ENCODE peak calls at places on chromosomes 5 and 9, in seven cellular contexts. R, O, T, K, J, V and Y are unnamed samples.

GRCh38 chr9:127455299-127455992 is 4.1 kb downstream of the LRSAM1 start:
- DNase-seq in R (no peak), O (peak), T (no peak), K (no peak), J (no peak), V (no peak), Y (no peak)

GRCh38 chr9:121380941-121381340 is 10.9 kb upstream of the STOM start:
- DNase-seq in R (no peak), O (no peak), T (no peak), K (no peak), J (no peak), V (no peak), Y (no peak)

GRCh38 chr5:110716247-110717245 is 9.9 kb downstream of the TMEM232 start:
- DNase-seq in R (no peak), O (no peak), T (no peak), K (no peak), J (no peak), V (peak), Y (peak)

GRCh38 chr5:132026516-132027008 is 15.1 kb upstream of the ACSL6 start:
- DNase-seq in R (no peak), O (no peak), T (no peak), K (no peak), J (no peak), V (no peak), Y (no peak)

GRCh38 chr9:129857207-129857606 is 21.9 kb downstream of the USP20 start:
- DNase-seq in R (no peak), O (no peak), T (no peak), K (no peak), J (no peak), V (no peak), Y (no peak)

GRCh38 chr5:172162348-172162747 is 25.7 kb downstream of the STK10 start:
- DNase-seq in R (peak), O (no peak), T (no peak), K (no peak), J (peak), V (peak), Y (no peak)

GRCh38 chr9:4297151-4297794 is 2.6 kb downstream of the GLIS3 start:
- DNase-seq in R (peak), O (peak), T (peak), K (peak), J (peak), V (peak), Y (peak)

GRCh38 chr5:61301820-61302563 is 30.1 kb upstream of the ZSWIM6 start:
- DNase-seq in R (peak), O (no peak), T (no peak), K (no peak), J (peak), V (peak), Y (peak)

GRCh38 chr5:133730866-133731265 is 118.5 kb upstream of the FSTL4 start:
- DNase-seq in R (no peak), O (no peak), T (no peak), K (no peak), J (no peak), V (no peak), Y (no peak)

GRCh38 chr9:74281674-74282073 is 215.5 kb upstream of the RORB start:
- DNase-seq in R (no peak), O (peak), T (no peak), K (no peak), J (no peak), V (peak), Y (peak)

GRCh38 chr5:94337617-94338016 is 280.8 kb downstream of the KIAA0825 start:
- DNase-seq in R (no peak), O (no peak), T (no peak), K (no peak), J (no peak), V (peak), Y (no peak)

GRCh38 chr5:145117285-145117684 is 717.9 kb downstream of the PRELID2 start:
- DNase-seq in R (no peak), O (no peak), T (no peak), K (no peak), J (no peak), V (no peak), Y (no peak)

GRCh38 chr5:80569961-80570786 is at the start of gene ANKRD34B:
- DNase-seq in R (no peak), O (peak), T (peak), K (peak), J (peak), V (peak), Y (peak)

GRCh38 chr9:137113385-137114159 is 961 bp downstream of the DPP7 start:
- DNase-seq in R (no peak), O (no peak), T (peak), K (no peak), J (no peak), V (peak), Y (no peak)

GRCh38 chr9:123658792-123659191 is 271.1 kb downstream of the DENND1A start:
- DNase-seq in R (no peak), O (no peak), T (no peak), K (no peak), J (no peak), V (no peak), Y (no peak)

GRCh38 chr5:96144289-96144688 is 182.6 kb upstream of the ELL2 start:
- DNase-seq in R (no peak), O (peak), T (no peak), K (no peak), J (no peak), V (peak), Y (peak)

GRCh38 chr5:395156-395920 is 47.6 kb upstream of the EXOC3 start:
- DNase-seq in R (peak), O (peak), T (peak), K (no peak), J (peak), V (peak), Y (peak)

GRCh38 chr9:128203842-128204551 is 818 bp downstream of the DNM1 start:
- DNase-seq in R (peak), O (peak), T (peak), K (peak), J (peak), V (no peak), Y (peak)

GRCh38 chr9:109098221-109098959 is 21.4 kb downstream of the TMEM245 start:
- DNase-seq in R (peak), O (no peak), T (no peak), K (peak), J (peak), V (no peak), Y (peak)

GRCh38 chr5:100852051-100852450 is 51.0 kb downstream of the ST8SIA4 start:
- DNase-seq in R (no peak), O (no peak), T (no peak), K (no peak), J (no peak), V (no peak), Y (no peak)

GRCh38 chr9:135584934-135585333 is 23.4 kb downstream of the PAEP start:
- DNase-seq in R (no peak), O (no peak), T (no peak), K (no peak), J (no peak), V (no peak), Y (no peak)

GRCh38 chr9:79611091-79611614 is 39.4 kb downstream of the TLE4 start:
- DNase-seq in R (peak), O (no peak), T (no peak), K (peak), J (peak), V (peak), Y (peak)

GRCh38 chr5:160464466-160464797 is 42.8 kb downstream of the PTTG1 start:
- DNase-seq in R (no peak), O (no peak), T (no peak), K (no peak), J (no peak), V (no peak), Y (no peak)

GRCh38 chr9:77455312-77455927 is 192.7 kb downstream of the GNA14 start:
- DNase-seq in R (no peak), O (no peak), T (peak), K (no peak), J (peak), V (peak), Y (peak)

GRCh38 chr9:9215050-9215449 is 1397.8 kb downstream of the PTPRD start:
- DNase-seq in R (no peak), O (no peak), T (no peak), K (no peak), J (no peak), V (no peak), Y (no peak)

GRCh38 chr5:74281191-74281590 is 359.3 kb downstream of the ENC1 start:
- DNase-seq in R (no peak), O (no peak), T (no peak), K (no peak), J (no peak), V (no peak), Y (peak)

GRCh38 chr9:129595903-129596540 is 24.9 kb downstream of the C9orf50 start:
- DNase-seq in R (no peak), O (no peak), T (no peak), K (no peak), J (no peak), V (no peak), Y (no peak)

GRCh38 chr9:70177121-70177520 is 81.7 kb upstream of the SMC5 start:
- DNase-seq in R (peak), O (no peak), T (no peak), K (no peak), J (peak), V (no peak), Y (no peak)

GRCh38 chr9:130100681-130101080 is 47.0 kb downstream of the GPR107 start:
- DNase-seq in R (no peak), O (no peak), T (no peak), K (no peak), J (no peak), V (no peak), Y (no peak)

GRCh38 chr5:174576042-174576441 is 148.3 kb upstream of the MSX2 start:
- DNase-seq in R (no peak), O (no peak), T (no peak), K (no peak), J (no peak), V (no peak), Y (no peak)

GRCh38 chr5:54758038-54758437 is 227.4 kb downstream of the ESM1 start:
- DNase-seq in R (peak), O (no peak), T (no peak), K (no peak), J (peak), V (peak), Y (no peak)

GRCh38 chr9:99778308-99778707 is 43.4 kb upstream of the NR4A3 start:
- DNase-seq in R (peak), O (no peak), T (no peak), K (no peak), J (peak), V (peak), Y (no peak)

GRCh38 chr9:101711330-101711941 is 27.0 kb downstream of the GRIN3A start:
- DNase-seq in R (no peak), O (peak), T (peak), K (no peak), J (no peak), V (peak), Y (peak)

GRCh38 chr5:20109326-20109725 is 121.3 kb upstream of the CDH18 start:
- DNase-seq in R (no peak), O (no peak), T (no peak), K (no peak), J (no peak), V (peak), Y (peak)

GRCh38 chr5:173035904-173036707 is 20.0 kb upstream of the CREBRF start:
- DNase-seq in R (no peak), O (no peak), T (no peak), K (no peak), J (no peak), V (no peak), Y (no peak)

GRCh38 chr5:134124289-134125194 is 10.1 kb downstream of the TCF7 start:
- DNase-seq in R (peak), O (no peak), T (no peak), K (no peak), J (no peak), V (no peak), Y (no peak)

GRCh38 chr9:89179535-89179919 is 909 bp upstream of the SHC3 start:
- DNase-seq in R (peak), O (no peak), T (no peak), K (no peak), J (peak), V (no peak), Y (peak)

GRCh38 chr9:89179920-89180667 is 1.5 kb upstream of the SHC3 start:
- DNase-seq in R (peak), O (peak), T (peak), K (peak), J (peak), V (peak), Y (peak)

GRCh38 chr9:89177401-89178161 is 1.0 kb downstream of the SHC3 start:
- DNase-seq in R (no peak), O (peak), T (peak), K (peak), J (peak), V (no peak), Y (peak)

GRCh38 chr9:89177021-89177400 is 1.6 kb downstream of the SHC3 start:
- DNase-seq in R (peak), O (no peak), T (no peak), K (no peak), J (peak), V (no peak), Y (peak)

DNA sequence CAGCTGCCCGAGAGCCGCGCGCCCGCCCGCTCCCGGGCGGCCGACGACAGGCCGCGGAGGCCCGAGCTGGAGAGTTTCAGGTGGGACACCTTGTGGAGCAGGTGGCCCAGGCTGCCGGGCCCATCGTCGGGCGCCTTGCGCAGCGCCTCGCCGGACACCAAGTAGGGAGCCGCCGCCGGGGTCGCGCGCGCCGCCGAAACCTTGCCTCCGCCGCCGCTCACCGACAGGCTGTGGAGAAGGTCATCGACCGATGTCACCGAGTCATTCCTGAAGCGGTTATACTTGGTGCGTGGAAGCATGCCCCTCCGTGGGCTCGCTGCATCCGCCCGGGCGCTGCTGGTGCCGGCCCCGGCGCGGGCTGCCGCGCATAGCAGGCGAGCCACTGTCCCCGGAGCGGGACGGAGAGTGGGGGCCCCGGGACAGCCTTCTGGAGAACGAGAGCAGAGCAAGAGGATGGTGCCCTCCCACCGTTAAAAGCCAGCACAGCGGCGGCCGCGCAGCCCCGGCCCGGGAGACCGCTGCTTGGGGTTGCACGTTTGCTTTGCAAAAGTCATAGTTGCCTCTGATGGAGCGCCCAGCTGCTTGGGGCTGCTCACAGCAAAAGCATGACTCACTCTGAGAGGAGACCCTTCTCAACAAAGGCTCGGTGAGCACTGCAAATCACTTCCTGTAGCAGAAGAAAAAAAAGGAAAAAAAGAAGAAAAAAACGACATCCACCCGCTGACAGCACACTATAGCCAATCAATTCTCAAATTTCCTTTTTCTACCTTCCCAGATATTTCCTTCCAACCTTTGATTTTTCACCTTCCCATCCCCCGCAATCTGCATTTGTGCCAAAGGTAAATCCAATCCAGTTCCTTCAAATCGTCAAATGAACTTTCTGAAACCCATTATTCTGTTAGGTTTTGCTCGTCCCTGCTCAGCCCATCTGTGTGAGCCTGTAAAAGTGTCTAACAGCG is at the start of gene SHC3:
- DNase-seq in R (peak), O (peak), T (peak), K (peak), J (peak), V (no peak), Y (peak)
- H2BK5ac ChIP-seq in R (peak), O (no peak), T (peak), K (peak), J (no peak), V (no peak), Y (no peak)

GRCh38 chr5:147633173-147633572 is 123.3 kb upstream of the DPYSL3 start:
- DNase-seq in R (no peak), O (no peak), T (no peak), K (no peak), J (no peak), V (no peak), Y (no peak)

GRCh38 chr5:147639303-147639702 is 129.4 kb upstream of the DPYSL3 start:
- DNase-seq in R (no peak), O (no peak), T (no peak), K (no peak), J (no peak), V (no peak), Y (no peak)

GRCh38 chr5:147635882-147636531 is 126.1 kb upstream of the DPYSL3 start:
- DNase-seq in R (no peak), O (no peak), T (no peak), K (no peak), J (no peak), V (no peak), Y (no peak)

GRCh38 chr5:147631428-147631985 is 121.6 kb upstream of the DPYSL3 start:
- DNase-seq in R (no peak), O (no peak), T (no peak), K (no peak), J (no peak), V (no peak), Y (no peak)

GRCh38 chr5:147636585-147636984 is 126.7 kb upstream of the DPYSL3 start:
- DNase-seq in R (no peak), O (no peak), T (no peak), K (no peak), J (no peak), V (no peak), Y (no peak)
- H2BK5ac ChIP-seq in R (no peak), O (no peak), T (no peak), K (no peak), J (no peak), V (no peak), Y (no peak)

GRCh38 chr5:146428658-146429057 is 18.5 kb upstream of the TCERG1 start:
- DNase-seq in R (no peak), O (no peak), T (no peak), K (no peak), J (no peak), V (no peak), Y (no peak)
- H2BK5ac ChIP-seq in R (no peak), O (no peak), T (no peak), K (no peak), J (no peak), V (no peak), Y (no peak)

GRCh38 chr5:140101179-140101578 is 12.7 kb upstream of the PURA start:
- DNase-seq in R (no peak), O (no peak), T (no peak), K (no peak), J (no peak), V (no peak), Y (no peak)
- H2BK5ac ChIP-seq in R (no peak), O (no peak), T (no peak), K (no peak), J (no peak), V (no peak), Y (no peak)

GRCh38 chr9:112762726-112763518 is 12.4 kb downstream of the SNX30 start:
- DNase-seq in R (no peak), O (no peak), T (no peak), K (no peak), J (no peak), V (no peak), Y (no peak)
- H2BK5ac ChIP-seq in R (no peak), O (no peak), T (peak), K (no peak), J (no peak), V (no peak), Y (no peak)

GRCh38 chr5:112876362-112876761 is 15.3 kb downstream of the SRP19 start:
- DNase-seq in R (no peak), O (no peak), T (no peak), K (no peak), J (no peak), V (peak), Y (peak)
- H2BK5ac ChIP-seq in R (no peak), O (no peak), T (no peak), K (no peak), J (no peak), V (no peak), Y (no peak)